ENCODE peak calls at places on chromosomes 2 and 18, in six cellular contexts. One of them, this sample, is unnamed.

GRCh38 chr2:120539937-120540718 is 194.2 kb downstream of the INHBB start:
- DNase-seq in OCI-LY7: no peak
- DNase-seq in lower leg skin: peak; percentile 75
- DNase-seq in ovary: no peak
- DNase-seq in Calu3: peak; percentile 50
- DNase-seq in body of pancreas: peak; percentile 76
- DNase-seq in this sample: no peak

GRCh38 chr2:101830555-101830954 is 133.0 kb downstream of the MAP4K4 start:
- DNase-seq in OCI-LY7: no peak
- DNase-seq in lower leg skin: no peak
- DNase-seq in ovary: no peak
- DNase-seq in Calu3: peak; percentile 15
- DNase-seq in body of pancreas: no peak
- DNase-seq in this sample: no peak

GRCh38 chr2:95328386-95329125 is 31.4 kb downstream of the KCNIP3 start:
- DNase-seq in OCI-LY7: no peak
- DNase-seq in lower leg skin: no peak
- DNase-seq in ovary: no peak
- DNase-seq in Calu3: no peak
- DNase-seq in body of pancreas: no peak
- DNase-seq in this sample: no peak

GRCh38 chr18:58682429-58683069 is 11.3 kb downstream of the MALT1 start:
- DNase-seq in OCI-LY7: no peak
- DNase-seq in lower leg skin: peak; percentile 43
- DNase-seq in ovary: peak; percentile 25
- DNase-seq in Calu3: peak; percentile 69
- DNase-seq in body of pancreas: peak; percentile 67
- DNase-seq in this sample: no peak

GRCh38 chr2:51789908-51790307 is 758.0 kb upstream of the NRXN1 start:
- DNase-seq in OCI-LY7: no peak
- DNase-seq in lower leg skin: no peak
- DNase-seq in ovary: no peak
- DNase-seq in Calu3: no peak
- DNase-seq in body of pancreas: no peak
- DNase-seq in this sample: no peak

GRCh38 chr2:38997784-38998183 is 108.1 kb downstream of the ARHGEF33 start:
- DNase-seq in OCI-LY7: no peak
- DNase-seq in lower leg skin: peak; percentile 28
- DNase-seq in ovary: no peak
- DNase-seq in Calu3: no peak
- DNase-seq in body of pancreas: no peak
- DNase-seq in this sample: no peak

GRCh38 chr2:218536804-218537494 is 31.2 kb downstream of the USP37 start:
- DNase-seq in OCI-LY7: no peak
- DNase-seq in lower leg skin: no peak
- DNase-seq in ovary: no peak
- DNase-seq in Calu3: no peak
- DNase-seq in body of pancreas: no peak
- DNase-seq in this sample: no peak

GRCh38 chr2:155485141-155485842 is 786.8 kb downstream of the KCNJ3 start:
- DNase-seq in OCI-LY7: no peak
- DNase-seq in lower leg skin: no peak
- DNase-seq in ovary: no peak
- DNase-seq in Calu3: no peak
- DNase-seq in body of pancreas: no peak
- DNase-seq in this sample: no peak

GRCh38 chr18:10140461-10140911 is 226.7 kb downstream of the VAPA start:
- DNase-seq in OCI-LY7: no peak
- DNase-seq in lower leg skin: no peak
- DNase-seq in ovary: no peak
- DNase-seq in Calu3: no peak
- DNase-seq in body of pancreas: no peak
- DNase-seq in this sample: no peak

GRCh38 chr2:25707927-25708326 is 34.5 kb upstream of the DTNB start:
- DNase-seq in OCI-LY7: no peak
- DNase-seq in lower leg skin: no peak
- DNase-seq in ovary: no peak
- DNase-seq in Calu3: no peak
- DNase-seq in body of pancreas: no peak
- DNase-seq in this sample: no peak

GRCh38 chr2:109345091-109345490 is 216.1 kb downstream of the SH3RF3 start:
- DNase-seq in OCI-LY7: no peak
- DNase-seq in lower leg skin: peak; percentile 10
- DNase-seq in ovary: no peak
- DNase-seq in Calu3: no peak
- DNase-seq in body of pancreas: no peak
- DNase-seq in this sample: no peak

GRCh38 chr2:45162711-45163110 is 153.5 kb upstream of the SIX2 start:
- DNase-seq in OCI-LY7: no peak
- DNase-seq in lower leg skin: no peak
- DNase-seq in ovary: no peak
- DNase-seq in Calu3: no peak
- DNase-seq in body of pancreas: no peak
- DNase-seq in this sample: no peak

GRCh38 chr2:188046437-188046836 is 245.2 kb upstream of the GULP1 start:
- DNase-seq in OCI-LY7: no peak
- DNase-seq in lower leg skin: no peak
- DNase-seq in ovary: no peak
- DNase-seq in Calu3: no peak
- DNase-seq in body of pancreas: no peak
- DNase-seq in this sample: no peak

GRCh38 chr2:181074457-181074856 is 94.1 kb downstream of the UBE2E3 start:
- DNase-seq in OCI-LY7: no peak
- DNase-seq in lower leg skin: no peak
- DNase-seq in ovary: no peak
- DNase-seq in Calu3: no peak
- DNase-seq in body of pancreas: no peak
- DNase-seq in this sample: no peak

GRCh38 chr2:40558772-40559171 is 106.9 kb upstream of the SLC8A1 start:
- DNase-seq in OCI-LY7: no peak
- DNase-seq in lower leg skin: no peak
- DNase-seq in ovary: no peak
- DNase-seq in Calu3: no peak
- DNase-seq in body of pancreas: no peak
- DNase-seq in this sample: no peak

GRCh38 chr18:22499421-22499820 is 81.7 kb upstream of the CTAGE1 start:
- DNase-seq in OCI-LY7: no peak
- DNase-seq in lower leg skin: no peak
- DNase-seq in ovary: no peak
- DNase-seq in Calu3: no peak
- DNase-seq in body of pancreas: no peak
- DNase-seq in this sample: no peak

GRCh38 chr2:150612957-150613710 is 125.7 kb upstream of the RND3 start:
- DNase-seq in OCI-LY7: no peak
- DNase-seq in lower leg skin: no peak
- DNase-seq in ovary: no peak
- DNase-seq in Calu3: no peak
- DNase-seq in body of pancreas: no peak
- DNase-seq in this sample: no peak

GRCh38 chr2:43950383-43951008 is 45.3 kb downstream of the LRPPRC start:
- DNase-seq in OCI-LY7: peak; percentile 56
- DNase-seq in lower leg skin: no peak
- DNase-seq in ovary: no peak
- DNase-seq in Calu3: peak; percentile 20
- DNase-seq in body of pancreas: no peak
- DNase-seq in this sample: peak; percentile 24

GRCh38 chr2:28896906-28897305 is 2.4 kb downstream of the WDR43 start:
- DNase-seq in OCI-LY7: no peak
- DNase-seq in lower leg skin: no peak
- DNase-seq in ovary: no peak
- DNase-seq in Calu3: no peak
- DNase-seq in body of pancreas: no peak
- DNase-seq in this sample: no peak

GRCh38 chr2:10252202-10252601 is 50.5 kb upstream of the HPCAL1 start:
- DNase-seq in OCI-LY7: no peak
- DNase-seq in lower leg skin: no peak
- DNase-seq in ovary: no peak
- DNase-seq in Calu3: no peak
- DNase-seq in body of pancreas: no peak
- DNase-seq in this sample: no peak

GRCh38 chr2:54122939-54123338 is 7.5 kb downstream of the ACYP2 start:
- DNase-seq in OCI-LY7: no peak
- DNase-seq in lower leg skin: no peak
- DNase-seq in ovary: no peak
- DNase-seq in Calu3: peak; percentile 15
- DNase-seq in body of pancreas: no peak
- DNase-seq in this sample: no peak

GRCh38 chr2:104849618-104850097 is 4.3 kb upstream of the POU3F3 start:
- DNase-seq in OCI-LY7: peak; percentile 74
- DNase-seq in lower leg skin: no peak
- DNase-seq in ovary: peak; percentile 34
- DNase-seq in Calu3: peak; percentile 75
- DNase-seq in body of pancreas: peak; percentile 66
- DNase-seq in this sample: no peak

GRCh38 chr2:201532686-201533304 is 81.3 kb downstream of the STRADB start:
- DNase-seq in OCI-LY7: no peak
- DNase-seq in lower leg skin: no peak
- DNase-seq in ovary: no peak
- DNase-seq in Calu3: no peak
- DNase-seq in body of pancreas: no peak
- DNase-seq in this sample: peak; percentile 41

GRCh38 chr2:191043438-191043837 is 29.5 kb upstream of the STAT1 start:
- DNase-seq in OCI-LY7: no peak
- DNase-seq in lower leg skin: no peak
- DNase-seq in ovary: no peak
- DNase-seq in Calu3: no peak
- DNase-seq in body of pancreas: no peak
- DNase-seq in this sample: no peak

GRCh38 chr2:224062481-224063307 is 23.6 kb upstream of the SERPINE2 start:
- DNase-seq in OCI-LY7: no peak
- DNase-seq in lower leg skin: no peak
- DNase-seq in ovary: no peak
- DNase-seq in Calu3: no peak
- DNase-seq in body of pancreas: no peak
- DNase-seq in this sample: no peak

GRCh38 chr2:72118951-72119350 is 28.7 kb downstream of the CYP26B1 start:
- DNase-seq in OCI-LY7: no peak
- DNase-seq in lower leg skin: no peak
- DNase-seq in ovary: no peak
- DNase-seq in Calu3: no peak
- DNase-seq in body of pancreas: no peak
- DNase-seq in this sample: no peak

GRCh38 chr2:219511547-219512325 is 2.5 kb upstream of the ASIC4 start:
- DNase-seq in OCI-LY7: no peak
- DNase-seq in lower leg skin: no peak
- DNase-seq in ovary: no peak
- DNase-seq in Calu3: no peak
- DNase-seq in body of pancreas: no peak
- DNase-seq in this sample: no peak

DNA sequence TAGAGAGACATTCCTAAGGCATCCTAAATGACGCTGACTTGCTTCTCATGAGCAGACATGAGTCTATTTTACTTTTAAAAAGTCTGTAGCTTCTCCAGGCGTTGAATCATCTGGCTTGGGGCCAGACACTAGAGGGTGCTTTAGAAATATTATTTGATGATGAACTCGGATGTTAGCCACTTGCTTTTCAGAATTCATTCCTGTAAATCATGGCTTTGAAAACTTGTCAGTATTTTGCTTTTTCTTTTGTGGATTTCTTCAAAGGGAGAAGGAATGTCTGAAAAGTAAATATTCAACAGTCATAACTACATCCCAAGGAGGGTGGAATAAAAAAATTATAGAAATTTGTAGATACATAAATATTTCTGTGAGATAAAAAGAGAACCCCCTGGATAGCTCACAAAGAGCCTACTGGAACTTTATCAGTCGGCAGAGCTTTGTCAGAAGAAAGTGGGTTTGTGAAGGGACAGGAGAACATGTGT is 370.8 kb downstream of the OSR1 start:
- DNase-seq in OCI-LY7: no peak
- DNase-seq in lower leg skin: peak; percentile 85
- DNase-seq in ovary: peak; percentile 77
- DNase-seq in Calu3: peak; percentile 64
- DNase-seq in body of pancreas: peak; percentile 74
- DNase-seq in this sample: no peak
- TF ChIP-seq CTCF in OCI-LY7: peak; percentile 30
- TF ChIP-seq CTCF in lower leg skin: no peak
- TF ChIP-seq CTCF in ovary: no peak
- TF ChIP-seq CTCF in Calu3: no peak
- TF ChIP-seq CTCF in body of pancreas: peak; percentile 40
- TF ChIP-seq CTCF in this sample: no peak

GRCh38 chr2:240888130-240888889 is 7.6 kb downstream of the MAB21L4 start:
- DNase-seq in OCI-LY7: no peak
- DNase-seq in lower leg skin: no peak
- DNase-seq in ovary: no peak
- DNase-seq in Calu3: no peak
- DNase-seq in body of pancreas: no peak
- DNase-seq in this sample: no peak
- TF ChIP-seq CTCF in OCI-LY7: no peak
- TF ChIP-seq CTCF in lower leg skin: no peak
- TF ChIP-seq CTCF in ovary: no peak
- TF ChIP-seq CTCF in Calu3: no peak
- TF ChIP-seq CTCF in body of pancreas: no peak
- TF ChIP-seq CTCF in this sample: no peak

DNA sequence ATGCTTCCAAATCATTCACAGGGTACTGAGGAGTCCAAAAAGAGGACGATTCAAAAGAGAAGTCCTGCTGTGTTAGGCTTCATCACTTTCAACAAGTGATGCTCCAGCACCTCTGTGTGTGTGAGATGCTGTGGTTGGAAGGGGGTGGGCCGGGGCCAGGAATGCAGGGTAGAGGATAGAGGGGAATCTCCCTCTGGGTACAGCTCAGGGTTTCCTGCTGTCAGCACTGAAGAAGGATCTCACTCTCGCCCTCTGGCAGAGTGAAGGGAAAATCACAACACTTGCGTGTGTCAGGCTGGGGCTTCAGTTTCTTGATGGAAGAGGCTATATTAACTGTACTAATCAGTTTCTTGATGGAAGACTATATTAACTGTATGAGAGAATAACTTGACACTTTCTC is 18.0 kb upstream of the ZNF407 start:
- DNase-seq in OCI-LY7: no peak
- DNase-seq in lower leg skin: no peak
- DNase-seq in ovary: no peak
- DNase-seq in Calu3: no peak
- DNase-seq in body of pancreas: no peak
- DNase-seq in this sample: no peak
- TF ChIP-seq CTCF in OCI-LY7: no peak
- TF ChIP-seq CTCF in lower leg skin: no peak
- TF ChIP-seq CTCF in ovary: no peak
- TF ChIP-seq CTCF in Calu3: no peak
- TF ChIP-seq CTCF in body of pancreas: no peak
- TF ChIP-seq CTCF in this sample: no peak

GRCh38 chr2:216661051-216661450 is 27.8 kb downstream of the IGFBP2 start:
- DNase-seq in OCI-LY7: no peak
- DNase-seq in lower leg skin: no peak
- DNase-seq in ovary: no peak
- DNase-seq in Calu3: no peak
- DNase-seq in body of pancreas: no peak
- DNase-seq in this sample: no peak

GRCh38 chr2:216663846-216664245 is 30.6 kb downstream of the IGFBP2 start:
- DNase-seq in OCI-LY7: no peak
- DNase-seq in lower leg skin: no peak
- DNase-seq in ovary: no peak
- DNase-seq in Calu3: no peak
- DNase-seq in body of pancreas: no peak
- DNase-seq in this sample: no peak

GRCh38 chr2:216663106-216663505 is 29.9 kb downstream of the IGFBP2 start:
- DNase-seq in OCI-LY7: no peak
- DNase-seq in lower leg skin: no peak
- DNase-seq in ovary: no peak
- DNase-seq in Calu3: no peak
- DNase-seq in body of pancreas: peak; percentile 82
- DNase-seq in this sample: no peak

GRCh38 chr2:216660496-216660895 is 27.3 kb downstream of the IGFBP2 start:
- DNase-seq in OCI-LY7: no peak
- DNase-seq in lower leg skin: no peak
- DNase-seq in ovary: no peak
- DNase-seq in Calu3: no peak
- DNase-seq in body of pancreas: no peak
- DNase-seq in this sample: no peak

GRCh38 chr2:216661639-216662375 is 28.6 kb downstream of the IGFBP2 start:
- DNase-seq in OCI-LY7: peak; percentile 8
- DNase-seq in lower leg skin: no peak
- DNase-seq in ovary: no peak
- DNase-seq in Calu3: peak; percentile 38
- DNase-seq in body of pancreas: peak; percentile 73
- DNase-seq in this sample: peak; percentile 52
- TF ChIP-seq CTCF in OCI-LY7: peak; percentile 24
- TF ChIP-seq CTCF in lower leg skin: no peak
- TF ChIP-seq CTCF in ovary: no peak
- TF ChIP-seq CTCF in Calu3: no peak
- TF ChIP-seq CTCF in body of pancreas: no peak
- TF ChIP-seq CTCF in this sample: no peak